ENCODE peak calls at places on chromosomes 13 and 19, in four cellular contexts. M is K562, Y is GM23248, V is SK-N-SH. N is an unnamed sample.

GRCh38 chr19:17718988-17719711 is at the start of gene MAP1S:
- DNase-seq in M (peak), Y (peak), V (peak), N (peak)

GRCh38 chr19:28159065-28159464 is 1053.9 kb downstream of the UQCRFS1 start:
- DNase-seq in M (no peak), Y (no peak), V (no peak), N (no peak)

GRCh38 chr19:48627211-48627864 is 8.0 kb downstream of the SPHK2 start:
- DNase-seq in M (no peak), Y (no peak), V (no peak), N (peak)

GRCh38 chr13:53126803-53127202 is 98.2 kb downstream of the OLFM4 start:
- DNase-seq in M (no peak), Y (peak), V (no peak), N (no peak)

GRCh38 chr13:44231786-44232516 is 141.7 kb upstream of the SERP2 start:
- DNase-seq in M (no peak), Y (peak), V (no peak), N (peak)

GRCh38 chr19:18364826-18365528 is 21.0 kb upstream of the GDF15 start:
- DNase-seq in M (peak), Y (peak), V (peak), N (peak)

GRCh38 chr13:105048685-105049084 is 1486.8 kb downstream of the EFNB2 start:
- DNase-seq in M (no peak), Y (no peak), V (no peak), N (no peak)

GRCh38 chr19:18895038-18895827 is 725 bp downstream of the CERS1 start:
- DNase-seq in M (peak), Y (peak), V (peak), N (peak)

GRCh38 chr13:98923641-98924397 is 54.0 kb downstream of the DOCK9 start:
- DNase-seq in M (no peak), Y (no peak), V (no peak), N (no peak)

GRCh38 chr13:48535791-48536190 is 2.9 kb upstream of the RCBTB2 start:
- DNase-seq in M (no peak), Y (no peak), V (no peak), N (no peak)

GRCh38 chr13:102948006-102948405 is 102.2 kb downstream of the ERCC5 start:
- DNase-seq in M (no peak), Y (no peak), V (no peak), N (no peak)

GRCh38 chr13:20340759-20341161 is 108.6 kb upstream of the GJB6 start:
- DNase-seq in M (no peak), Y (peak), V (no peak), N (no peak)

GRCh38 chr19:23440791-23441190 is 45.5 kb upstream of the ZNF91 start:
- DNase-seq in M (no peak), Y (peak), V (peak), N (no peak)

GRCh38 chr13:71017607-71018006 is 849.4 kb downstream of the DACH1 start:
- DNase-seq in M (no peak), Y (no peak), V (no peak), N (no peak)

GRCh38 chr19:29532097-29532496 is 6.3 kb downstream of the VSTM2B start:
- DNase-seq in M (no peak), Y (no peak), V (no peak), N (no peak)

GRCh38 chr13:24074687-24075086 is 85.8 kb upstream of the SPATA13 start:
- DNase-seq in M (no peak), Y (no peak), V (no peak), N (no peak)

GRCh38 chr19:2507109-2507508 is 31.2 kb downstream of the GADD45B start:
- DNase-seq in M (peak), Y (peak), V (no peak), N (no peak)

GRCh38 chr19:16376649-16377048 is 52.0 kb downstream of the KLF2 start:
- DNase-seq in M (peak), Y (peak), V (peak), N (peak)

GRCh38 chr19:723247-723646 is 14.5 kb downstream of the PALM start:
- DNase-seq in M (no peak), Y (no peak), V (no peak), N (no peak)

GRCh38 chr19:41880329-41880708 is 2.7 kb upstream of the ARHGEF1 start:
- DNase-seq in M (no peak), Y (no peak), V (no peak), N (no peak)

GRCh38 chr19:41877916-41878905 is 1.1 kb downstream of the CD79A start:
- DNase-seq in M (no peak), Y (no peak), V (no peak), N (no peak)

GRCh38 chr19:41879080-41879479 is 2.0 kb downstream of the CD79A start:
- DNase-seq in M (no peak), Y (no peak), V (no peak), N (no peak)

GRCh38 chr19:41877490-41877876 is 404 bp downstream of the CD79A start:
- DNase-seq in M (no peak), Y (no peak), V (no peak), N (no peak)

GRCh38 chr19:41879670-41880328 is 2.7 kb downstream of the CD79A start:
- DNase-seq in M (no peak), Y (no peak), V (no peak), N (no peak)
- H3K9ac ChIP-seq in M (peak), Y (no peak), V (no peak), N (no peak)

GRCh38 chr19:4059931-4060620 is 6.6 kb downstream of the ZBTB7A start:
- DNase-seq in M (peak), Y (peak), V (no peak), N (peak)
- H3K9ac ChIP-seq in M (peak), Y (peak), V (no peak), N (no peak)

DNA sequence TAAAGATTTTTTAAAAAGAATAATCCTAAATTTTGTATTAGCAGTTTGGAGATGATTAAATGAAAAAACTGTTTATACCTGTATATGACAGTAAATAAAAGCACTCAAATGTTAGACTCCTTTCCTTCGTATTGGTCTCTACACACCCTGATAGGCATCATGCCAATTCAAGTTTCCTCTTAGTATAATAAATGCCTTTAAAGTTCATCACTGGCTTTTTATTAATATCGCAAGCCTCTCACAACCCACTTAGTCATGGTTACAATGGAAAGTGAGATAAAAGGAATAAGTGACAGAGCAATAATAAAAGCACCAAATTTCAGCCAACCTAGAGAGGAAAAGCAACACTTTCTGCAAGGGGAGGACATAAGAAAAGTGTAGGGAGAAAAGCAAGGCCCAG is 102.2 kb downstream of the PIBF1 start:
- DNase-seq in M (no peak), Y (no peak), V (no peak), N (no peak)
- H3K9ac ChIP-seq in M (no peak), Y (no peak), V (no peak), N (no peak)

GRCh38 chr19:11073568-11073967 is 15.7 kb upstream of the LDLR start:
- DNase-seq in M (no peak), Y (no peak), V (no peak), N (no peak)
- H3K9ac ChIP-seq in M (no peak), Y (no peak), V (no peak), N (no peak)